ENCODE peak calls at places on chromosomes 13 and 19, in eight cellular contexts. R is fibroblast of the aortic adventitia; I is kidney glomerular epithelial cell; V is AG10803; F is ACHN; B is midbrain; W is HS-5; K is stimulated activated CD8-positive, alpha-beta memory T cell treated with anti-CD3 and anti-CD28 coated beads, Interleukin-7, amount 100 ng/mL, for 1 hour. N is an unnamed sample.

GRCh38 chr13:112877066-112877465 is 91.9 kb upstream of the MCF2L start:
- DNase-seq in K (no peak), F (no peak), R (no peak), V (no peak), W (no peak), I (no peak), B (no peak), N (no peak)

GRCh38 chr13:48852911-48853310 is 122.8 kb upstream of the FNDC3A start:
- DNase-seq in K (no peak), I (no peak), B (no peak), V (no peak), F (no peak), W (no peak), R (no peak), N (no peak)

GRCh38 chr13:36453518-36453917 is 21.2 kb downstream of the CCNA1 start:
- DNase-seq in F (peak), R (peak), K (no peak), I (no peak), V (peak), W (no peak), B (no peak), N (no peak)

GRCh38 chr19:54517483-54517882 is 14.9 kb downstream of the LAIR2 start:
- DNase-seq in W (no peak), I (peak), B (peak), V (peak), K (no peak), R (peak), F (peak), N (peak)

GRCh38 chr19:13053761-13054604 is 48.7 kb downstream of the LYL1 start:
- DNase-seq in I (peak), R (peak), K (no peak), B (no peak), V (peak), F (peak), W (peak), N (peak)

GRCh38 chr19:14843169-14843568 is 5.6 kb downstream of the OR7A10 start:
- DNase-seq in V (no peak), F (no peak), R (no peak), W (no peak), I (no peak), B (no peak), K (no peak), N (no peak)

GRCh38 chr19:33221641-33222040 is 4.0 kb downstream of the SLC7A10 start:
- DNase-seq in V (no peak), W (no peak), I (no peak), R (no peak), B (no peak), F (no peak), K (no peak), N (no peak)

GRCh38 chr13:43305416-43305815 is 282.0 kb downstream of the DNAJC15 start:
- DNase-seq in K (no peak), F (no peak), B (no peak), I (no peak), V (no peak), R (peak), W (no peak), N (peak)

GRCh38 chr13:98089826-98090225 is 53.1 kb upstream of the FARP1 start:
- DNase-seq in V (peak), F (no peak), B (no peak), K (no peak), I (no peak), R (peak), W (no peak), N (no peak)

GRCh38 chr13:78045916-78046315 is 127.3 kb upstream of the EDNRB start:
- DNase-seq in R (no peak), B (no peak), V (no peak), F (no peak), W (no peak), K (no peak), I (no peak), N (peak)

GRCh38 chr19:13091400-13092161 is 11.1 kb downstream of the LYL1 start:
- DNase-seq in R (peak), W (no peak), F (no peak), V (peak), I (peak), K (no peak), B (peak), N (peak)

GRCh38 chr13:91401916-91402315 is 3.5 kb downstream of the GPC5 start:
- DNase-seq in F (no peak), B (no peak), K (no peak), V (no peak), R (no peak), W (no peak), I (no peak), N (no peak)

GRCh38 chr13:58004761-58005160 is 373.2 kb downstream of the PCDH17 start:
- DNase-seq in W (no peak), K (no peak), B (no peak), V (no peak), F (no peak), R (no peak), I (no peak), N (no peak)

GRCh38 chr13:28582225-28582891 is 76.6 kb upstream of the POMP start:
- DNase-seq in V (no peak), W (no peak), K (no peak), F (no peak), I (no peak), B (no peak), R (no peak), N (no peak)

GRCh38 chr13:105144936-105145335 is 1390.5 kb downstream of the EFNB2 start:
- DNase-seq in I (no peak), R (no peak), F (no peak), K (no peak), B (peak), W (no peak), V (no peak), N (no peak)

GRCh38 chr19:29967623-29968022 is 25.6 kb downstream of the URI1 start:
- DNase-seq in F (no peak), I (no peak), V (peak), K (no peak), B (peak), R (peak), W (no peak), N (no peak)

GRCh38 chr13:59352600-59352999 is 811.1 kb downstream of the DIAPH3 start:
- DNase-seq in F (no peak), B (no peak), K (no peak), R (no peak), I (peak), V (no peak), W (no peak), N (peak)

GRCh38 chr19:3034845-3035541 is 5.9 kb upstream of the TLE2 start:
- DNase-seq in F (peak), V (peak), I (no peak), R (peak), B (no peak), K (no peak), W (no peak), N (no peak)